ENCODE peak calls at places on chromosome 12, in ten cellular contexts. G is GM13977; C is skeletal muscle cell; B is activated T-cell treated with anti-CD3 and anti-CD28 coated beads for 24 hours; D is stimulated activated naive CD4-positive, alpha-beta T cell; P is GM23248; K is EH; R is astrocyte of the hippocampus; W is GM10248; U is fibroblast of villous mesenchyme. Z is an unnamed sample.

GRCh38 chr12:25710149-25710548 is 157.1 kb upstream of the LMNTD1 start:
- DNase-seq in G (no peak), C (no peak), B (no peak), D (no peak), P (no peak), K (no peak), R (no peak), W (no peak), U (no peak), Z (no peak)

GRCh38 chr12:116697305-116698130 is 40.4 kb downstream of the SPRING1 start:
- DNase-seq in G (peak; percentile 57), C (no peak), B (no peak), D (no peak), P (peak; percentile 23), K (peak; percentile 32), R (peak; percentile 18), W (peak; percentile 57), U (no peak), Z (no peak)

GRCh38 chr12:88401153-88401552 is 179.1 kb downstream of the KITLG start:
- DNase-seq in G (no peak), C (no peak), B (no peak), D (no peak), P (no peak), K (peak; percentile 58), R (no peak), W (no peak), U (peak; percentile 33), Z (no peak)

GRCh38 chr12:87866602-87867292 is 162.5 kb downstream of the C12orf50 start:
- DNase-seq in G (no peak), C (no peak), B (no peak), D (no peak), P (peak; percentile 41), K (peak; percentile 15), R (no peak), W (no peak), U (peak; percentile 8), Z (no peak)

GRCh38 chr12:93825926-93826599 is 148.9 kb downstream of the CRADD start:
- DNase-seq in G (no peak), C (no peak), B (no peak), D (no peak), P (peak; percentile 32), K (peak; percentile 89), R (peak; percentile 34), W (no peak), U (peak; percentile 65), Z (no peak)

GRCh38 chr12:65593206-65593833 is 231.0 kb upstream of the HMGA2 start:
- DNase-seq in G (no peak), C (no peak), B (no peak), D (no peak), P (no peak), K (peak; percentile 91), R (no peak), W (no peak), U (peak; percentile 92), Z (no peak)

GRCh38 chr12:112862570-112863137 is 44.1 kb upstream of the OAS1 start:
- DNase-seq in G (no peak), C (no peak), B (no peak), D (no peak), P (no peak), K (no peak), R (no peak), W (no peak), U (no peak), Z (no peak)

GRCh38 chr12:4775936-4776335 is 55.7 kb downstream of the GALNT8 start:
- DNase-seq in G (no peak), C (no peak), B (no peak), D (no peak), P (no peak), K (no peak), R (no peak), W (no peak), U (no peak), Z (no peak)

GRCh38 chr12:11718768-11719253 is 69.3 kb downstream of the ETV6 start:
- DNase-seq in G (no peak), C (peak; percentile 71), B (no peak), D (no peak), P (peak; percentile 92), K (peak; percentile 84), R (peak; percentile 83), W (no peak), U (peak; percentile 58), Z (no peak)

GRCh38 chr12:32596031-32596430 is 83.1 kb upstream of the DNM1L start:
- DNase-seq in G (no peak), C (no peak), B (no peak), D (no peak), P (no peak), K (no peak), R (no peak), W (no peak), U (no peak), Z (no peak)

GRCh38 chr12:2283910-2284309 is 231.1 kb downstream of the CACNA1C start:
- DNase-seq in G (no peak), C (peak; percentile 43), B (no peak), D (no peak), P (peak; percentile 70), K (peak; percentile 87), R (peak; percentile 64), W (no peak), U (peak; percentile 55), Z (no peak)

GRCh38 chr12:27555928-27556778 is 32.1 kb downstream of the PPFIBP1 start:
- DNase-seq in G (peak; percentile 30), C (no peak), B (no peak), D (no peak), P (peak; percentile 72), K (no peak), R (peak; percentile 59), W (no peak), U (peak; percentile 64), Z (no peak)

GRCh38 chr12:92297932-92298681 is 152.5 kb upstream of the BTG1 start:
- DNase-seq in G (no peak), C (no peak), B (no peak), D (peak; percentile 64), P (peak; percentile 94), K (peak; percentile 86), R (peak; percentile 87), W (peak; percentile 27), U (peak; percentile 33), Z (no peak)

GRCh38 chr12:120252071-120252906 is 13.2 kb downstream of the PXN start:
- DNase-seq in G (no peak), C (no peak), B (peak; percentile 60), D (peak; percentile 89), P (no peak), K (no peak), R (no peak), W (no peak), U (no peak), Z (no peak)

GRCh38 chr12:6425588-6426531 is 18.9 kb upstream of the CD27 start:
- DNase-seq in G (no peak), C (no peak), B (no peak), D (no peak), P (no peak), K (no peak), R (peak; percentile 15), W (peak; percentile 38), U (no peak), Z (no peak)

Z was measured in frontal cortex.